ENCODE peak calls at places on chromosomes 4 and X, in ten cellular contexts. V, M, C, B, G, N, W, Z, Q and L are unnamed samples.

GRCh38 chr4:181822005-181822375 is 421.2 kb upstream of the TENM3 start:
- DNase-seq in V (peak; percentile 17), C (peak; percentile 27), W (no peak), M (no peak), B (no peak), N (no peak), G (no peak), Z (no peak), Q (no peak), L (no peak)

GRCh38 chrX:26778320-26778888 is 562.4 kb downstream of the MAGEB5 start:
- DNase-seq in Z (no peak), G (no peak), W (peak; percentile 4), B (no peak), V (no peak), M (peak; percentile 19), C (no peak), Q (no peak), N (no peak), L (no peak)

GRCh38 chrX:18995216-18995615 is 11.3 kb upstream of the PHKA2 start:
- DNase-seq in Q (no peak), C (peak; percentile 49), Z (peak; percentile 61), N (peak; percentile 62), B (peak; percentile 75), V (no peak), M (no peak), W (no peak), G (peak; percentile 63), L (no peak)

GRCh38 chrX:39969099-39969825 is 128.5 kb downstream of the BCOR start:
- DNase-seq in N (no peak), Z (no peak), V (no peak), B (no peak), W (no peak), G (no peak), Q (no peak), C (no peak), M (peak; percentile 42), L (no peak)

GRCh38 chr4:30769093-30769492 is 48.9 kb downstream of the PCDH7 start:
- DNase-seq in V (peak; percentile 55), M (no peak), G (no peak), C (no peak), N (no peak), Q (no peak), B (no peak), Z (no peak), W (no peak), L (no peak)

GRCh38 chr4:75708218-75708691 is 16.1 kb upstream of the USO1 start:
- DNase-seq in Q (no peak), N (no peak), C (no peak), B (peak; percentile 7), G (no peak), Z (no peak), M (no peak), V (no peak), W (no peak), L (peak; percentile 6)

GRCh38 chr4:1521821-1522361 is 115.6 kb upstream of the NKX1-1 start:
- DNase-seq in Z (no peak), B (no peak), W (no peak), C (no peak), G (no peak), V (no peak), M (no peak), Q (peak; percentile 37), N (no peak), L (no peak)

GRCh38 chrX:13101439-13102139 is 57.2 kb upstream of the FAM9C start:
- DNase-seq in V (peak; percentile 13), G (peak; percentile 85), W (peak; percentile 73), B (peak; percentile 91), Z (peak; percentile 86), C (peak; percentile 97), M (no peak), Q (peak; percentile 76), N (peak; percentile 82), L (no peak)

DNA sequence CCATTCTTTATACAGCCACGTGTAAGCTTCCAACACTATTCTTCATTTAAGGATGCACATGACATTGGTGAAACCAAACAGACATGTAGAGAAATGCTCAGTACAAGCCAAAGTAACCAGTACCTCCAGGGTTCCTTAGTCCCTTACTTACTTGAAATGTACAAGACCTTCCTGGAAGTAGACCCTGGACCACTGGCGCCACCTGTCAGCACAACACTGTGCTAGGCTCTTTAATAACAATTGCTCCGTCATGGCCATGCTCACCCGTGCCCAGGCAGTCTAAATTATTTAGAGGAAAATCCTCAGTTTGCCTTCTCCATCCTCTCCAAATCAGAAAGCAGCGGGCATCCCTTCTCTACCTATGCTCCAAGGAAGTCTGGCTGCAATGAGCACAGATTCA is 52.7 kb downstream of the ADGRA3 start:
- DNase-seq in G (no peak), N (no peak), Z (no peak), M (peak; percentile 1), Q (no peak), W (no peak), B (no peak), V (no peak), C (no peak), L (no peak)
- TF ChIP-seq CTCF in G (no peak), N (no peak), Z (no peak), M (peak; percentile 46), Q (no peak), W (peak; percentile 47), B (peak; percentile 11), V (no peak), C (no peak), L (no peak)

GRCh38 chr4:67891645-67892044 is 7.8 kb upstream of the TMPRSS11D start:
- DNase-seq in B (no peak), V (no peak), Q (no peak), N (no peak), G (no peak), Z (no peak), C (no peak), W (no peak), M (no peak), L (no peak)

GRCh38 chr4:67896421-67897065 is 12.7 kb upstream of the TMPRSS11D start:
- DNase-seq in N (no peak), Z (no peak), Q (no peak), M (no peak), C (no peak), G (no peak), V (no peak), W (no peak), B (no peak), L (no peak)

GRCh38 chr4:67892253-67892652 is 8.5 kb upstream of the TMPRSS11D start:
- DNase-seq in C (peak; percentile 56), G (no peak), Q (no peak), Z (no peak), N (no peak), M (no peak), B (no peak), W (no peak), V (no peak), L (no peak)

GRCh38 chr4:67897686-67898085 is 13.9 kb upstream of the TMPRSS11D start:
- DNase-seq in W (no peak), Z (no peak), C (no peak), G (no peak), B (no peak), M (no peak), V (no peak), N (no peak), Q (no peak), L (no peak)

DNA sequence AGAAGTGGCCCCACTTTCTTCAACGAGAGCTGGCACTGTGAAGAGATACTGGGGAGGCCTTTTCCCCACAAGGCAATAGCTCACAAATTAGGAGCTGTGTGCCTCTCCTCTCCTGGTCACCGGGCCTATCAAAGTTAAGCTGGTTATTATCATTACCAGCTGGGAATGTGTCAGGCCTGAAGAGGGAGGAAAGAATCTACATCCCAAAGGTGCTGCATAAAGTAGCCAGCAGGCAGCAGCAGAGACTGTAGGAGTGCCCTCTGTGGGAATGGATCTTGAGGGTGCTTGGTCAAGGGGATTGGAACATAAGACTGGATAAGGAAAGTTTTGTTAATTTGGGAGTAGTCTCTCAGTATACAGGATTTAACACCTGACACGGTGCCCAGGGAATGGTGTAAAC is 9.1 kb upstream of the TMPRSS11D start:
- DNase-seq in N (no peak), C (no peak), G (no peak), Z (no peak), M (no peak), B (no peak), Q (no peak), W (no peak), V (no peak), L (no peak)
- TF ChIP-seq CTCF in N (peak; percentile 38), C (peak; percentile 18), G (peak; percentile 36), Z (no peak), M (no peak), B (peak; percentile 43), Q (no peak), W (peak; percentile 25), V (no peak), L (no peak)

GRCh38 chrX:135544338-135544948 is 24.0 kb downstream of the INTS6L start:
- DNase-seq in Q (no peak), V (peak; percentile 52), Z (no peak), C (no peak), N (no peak), M (peak; percentile 41), W (no peak), G (no peak), B (no peak), L (no peak)

GRCh38 chrX:135549519-135549918 is 29.1 kb downstream of the INTS6L start:
- DNase-seq in V (no peak), G (no peak), Q (no peak), B (no peak), W (no peak), C (no peak), N (no peak), M (no peak), Z (no peak), L (no peak)

DNA sequence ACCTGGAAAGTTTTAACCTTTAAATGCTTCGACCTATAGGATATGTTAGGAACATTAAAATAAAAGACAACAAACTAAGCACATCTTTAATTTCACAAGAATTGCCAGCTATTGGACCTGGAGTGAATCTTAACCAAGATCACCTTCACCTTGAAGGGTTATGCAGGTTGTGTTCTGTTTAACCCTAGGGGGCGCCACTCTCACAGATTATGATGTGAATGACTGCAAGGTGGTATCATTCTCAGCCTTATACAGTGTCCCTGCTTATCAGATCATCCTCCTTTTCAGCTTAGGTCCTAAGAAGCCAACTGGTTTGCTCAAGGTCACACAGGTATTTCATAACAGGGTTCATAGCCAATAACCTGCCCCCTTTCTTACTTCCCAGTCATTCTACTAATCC is 23.5 kb downstream of the INTS6L start:
- DNase-seq in M (peak; percentile 54), N (no peak), V (no peak), W (no peak), Z (no peak), Q (no peak), B (no peak), C (no peak), G (no peak), L (no peak)
- TF ChIP-seq CTCF in M (peak; percentile 73), N (peak; percentile 47), V (no peak), W (peak; percentile 43), Z (no peak), Q (no peak), B (peak; percentile 42), C (peak; percentile 12), G (no peak), L (peak; percentile 33)

GRCh38 chr4:15809058-15809457 is 30.9 kb downstream of the CD38 start:
- DNase-seq in M (peak; percentile 60), Q (no peak), G (no peak), V (no peak), N (no peak), W (no peak), Z (no peak), C (no peak), B (no peak), L (no peak)

GRCh38 chr4:15809473-15809872 is 31.3 kb downstream of the CD38 start:
- DNase-seq in B (no peak), C (no peak), Z (no peak), G (no peak), N (no peak), M (no peak), V (no peak), W (no peak), Q (no peak), L (no peak)

GRCh38 chr4:15811703-15812325 is 33.7 kb downstream of the CD38 start:
- DNase-seq in V (no peak), B (peak; percentile 59), N (no peak), C (no peak), W (no peak), Q (no peak), G (no peak), Z (no peak), M (no peak), L (no peak)

GRCh38 chr4:15805583-15806517 is 27.7 kb downstream of the CD38 start:
- DNase-seq in Q (no peak), Z (peak; percentile 63), C (peak; percentile 56), M (peak; percentile 81), W (peak; percentile 57), N (peak; percentile 56), V (peak; percentile 39), G (peak; percentile 58), B (peak; percentile 79), L (no peak)
- TF ChIP-seq CTCF in Q (peak; percentile 64), Z (peak; percentile 83), C (peak; percentile 86), M (peak; percentile 94), W (peak; percentile 90), N (peak; percentile 85), V (peak; percentile 78), G (peak; percentile 84), B (peak; percentile 76), L (peak; percentile 88)